ENCODE peak calls at places on chromosomes 12 and 14, in five cellular contexts. L is anterior cingulate cortex; U is naive thymus-derived CD8-positive, alpha-beta T cell; Z is HAP-1; Y is mesenchymal stem cell. V is an unnamed sample.

GRCh38 chr12:57340104-57340503 is 89.1 kb upstream of the STAC3 start:
- DNase-seq in L (peak), U (no peak), Z (no peak), Y (peak), V (peak)

GRCh38 chr12:122847921-122848421 is 12.7 kb downstream of the HIP1R start:
- DNase-seq in L (no peak), U (no peak), Z (no peak), Y (no peak), V (no peak)

GRCh38 chr12:30286345-30286926 is 409.2 kb downstream of the IPO8 start:
- DNase-seq in L (no peak), U (no peak), Z (peak), Y (peak), V (peak)

GRCh38 chr14:94041551-94042346 is 15.6 kb downstream of the OTUB2 start:
- DNase-seq in L (no peak), U (no peak), Z (no peak), Y (peak), V (peak)

GRCh38 chr14:68391292-68392014 is 401.4 kb downstream of the ZFP36L1 start:
- DNase-seq in L (no peak), U (no peak), Z (no peak), Y (no peak), V (no peak)

GRCh38 chr12:39145175-39145999 is 240.0 kb upstream of the CPNE8 start:
- DNase-seq in L (peak), U (no peak), Z (peak), Y (peak), V (peak)

GRCh38 chr12:2484141-2484776 is 310.5 kb upstream of the FKBP4 start:
- DNase-seq in L (no peak), U (no peak), Z (no peak), Y (no peak), V (no peak)

GRCh38 chr12:54416908-54417603 is 2.0 kb downstream of the ITGA5 start:
- DNase-seq in L (no peak), U (no peak), Z (no peak), Y (no peak), V (peak)

GRCh38 chr14:58987601-58988000 is 200.9 kb upstream of the DAAM1 start:
- DNase-seq in L (no peak), U (no peak), Z (no peak), Y (no peak), V (no peak)

GRCh38 chr14:69816216-69816615 is 19.2 kb upstream of the SLC10A1 start:
- DNase-seq in L (no peak), U (no peak), Z (no peak), Y (no peak), V (no peak)

GRCh38 chr12:132454949-132455418 is 35.0 kb upstream of the FBRSL1 start:
- DNase-seq in L (no peak), U (no peak), Z (no peak), Y (no peak), V (no peak)

GRCh38 chr12:108340037-108340436 is 926 bp upstream of the CMKLR1 start:
- DNase-seq in L (no peak), U (no peak), Z (no peak), Y (no peak), V (no peak)

GRCh38 chr12:1531160-1531653 is 63.2 kb downstream of the FBXL14 start:
- DNase-seq in L (no peak), U (no peak), Z (no peak), Y (peak), V (no peak)

GRCh38 chr14:91749857-91750256 is 18.0 kb upstream of the CATSPERB start:
- DNase-seq in L (no peak), U (no peak), Z (no peak), Y (no peak), V (no peak)

GRCh38 chr12:57008113-57008687 is 1.9 kb upstream of the ZBTB39 start:
- DNase-seq in L (no peak), U (peak), Z (peak), Y (peak), V (peak)

GRCh38 chr12:2566161-2566560 is 228.6 kb upstream of the FKBP4 start:
- DNase-seq in L (no peak), U (no peak), Z (no peak), Y (no peak), V (no peak)

GRCh38 chr12:57016348-57016747 is at the start of gene TAC3:
- DNase-seq in L (no peak), U (no peak), Z (no peak), Y (no peak), V (no peak)

GRCh38 chr14:24381363-24382102 is 13.5 kb downstream of the NFATC4 start:
- DNase-seq in L (no peak), U (no peak), Z (no peak), Y (no peak), V (no peak)

GRCh38 chr14:105303949-105304348 is 3.1 kb upstream of the BRF1 start:
- DNase-seq in L (no peak), U (no peak), Z (no peak), Y (no peak), V (no peak)

GRCh38 chr14:33959692-33960151 is 8.8 kb upstream of the EGLN3 start:
- DNase-seq in L (peak), U (no peak), Z (no peak), Y (peak), V (peak)

GRCh38 chr12:25388216-25388615 is 137.5 kb upstream of the KRAS start:
- DNase-seq in L (no peak), U (no peak), Z (no peak), Y (no peak), V (peak)

GRCh38 chr14:77071938-77072388 is 26.1 kb upstream of the CIPC start:
- DNase-seq in L (no peak), U (no peak), Z (no peak), Y (no peak), V (peak)

GRCh38 chr14:29548948-29549370 is 378.7 kb downstream of the PRKD1 start:
- DNase-seq in L (no peak), U (no peak), Z (peak), Y (peak), V (peak)

GRCh38 chr14:22986508-22987054 is 4.2 kb upstream of the AJUBA start:
- DNase-seq in L (peak), U (peak), Z (peak), Y (peak), V (peak)

GRCh38 chr14:93160353-93160801 is 24.3 kb downstream of the MOAP1 start:
- DNase-seq in L (no peak), U (no peak), Z (no peak), Y (no peak), V (peak)

GRCh38 chr14:35944847-35945246 is 118.7 kb downstream of the BRMS1L start:
- DNase-seq in L (no peak), U (no peak), Z (no peak), Y (no peak), V (no peak)

V was measured in amniotic epithelial cell.